ENCODE peak calls at places on chromosomes 12 and 14, in ten cellular contexts. J, Y, X, W, P, L, V, U, I and G are unnamed samples.

GRCh38 chr12:3035815-3036702 is 41.1 kb upstream of the TSPAN9 start:
- DNase-seq in J (no peak), Y (no peak), X (no peak), W (no peak), P (no peak), L (no peak), V (no peak), U (no peak), I (peak), G (peak)

GRCh38 chr14:105275267-105275946 is 25.4 kb downstream of the BRF1 start:
- DNase-seq in J (no peak), Y (no peak), X (no peak), W (no peak), P (no peak), L (no peak), V (no peak), U (no peak), I (no peak), G (no peak)

GRCh38 chr12:21860534-21860933 is 80.7 kb downstream of the ABCC9 start:
- DNase-seq in J (no peak), Y (no peak), X (no peak), W (no peak), P (no peak), L (no peak), V (no peak), U (no peak), I (no peak), G (no peak)

GRCh38 chr12:51406859-51407258 is 15.7 kb upstream of the GALNT6 start:
- DNase-seq in J (no peak), Y (no peak), X (no peak), W (no peak), P (no peak), L (no peak), V (no peak), U (no peak), I (no peak), G (no peak)

GRCh38 chr12:132710062-132710421 is 600 bp upstream of the PGAM5 start:
- DNase-seq in J (peak), Y (no peak), X (no peak), W (no peak), P (peak), L (no peak), V (no peak), U (no peak), I (no peak), G (peak)

GRCh38 chr14:30710870-30711269 is 88.8 kb downstream of the SCFD1 start:
- DNase-seq in J (no peak), Y (no peak), X (no peak), W (no peak), P (no peak), L (no peak), V (no peak), U (no peak), I (no peak), G (no peak)

GRCh38 chr12:127126260-127126628 is 1140.7 kb upstream of the TMEM132C start:
- DNase-seq in J (no peak), Y (no peak), X (no peak), W (no peak), P (no peak), L (no peak), V (no peak), U (no peak), I (no peak), G (no peak)

GRCh38 chr14:65946494-65946893 is 534.0 kb downstream of the FUT8 start:
- DNase-seq in J (peak), Y (no peak), X (no peak), W (no peak), P (no peak), L (no peak), V (no peak), U (no peak), I (no peak), G (no peak)

GRCh38 chr12:76947270-76947669 is 68.5 kb upstream of the CSRP2 start:
- DNase-seq in J (no peak), Y (no peak), X (no peak), W (no peak), P (no peak), L (no peak), V (no peak), U (no peak), I (no peak), G (no peak)

GRCh38 chr12:2688381-2688881 is 106.3 kb upstream of the FKBP4 start:
- DNase-seq in J (no peak), Y (no peak), X (no peak), W (no peak), P (no peak), L (no peak), V (no peak), U (no peak), I (no peak), G (no peak)